ENCODE peak calls at places on chromosome 16, in five cellular contexts. Z is stimulated activated CD8-positive, alpha-beta memory T cell treated with anti-CD3 and anti-CD28 coated beads, Interleukin-12 subunit alpha, Interleukin-12 subunit beta, amount 100 ng/mL, for 1 hour; X is activated T-helper 2 cell treated with anti-CD3 and anti-CD28 coated beads, Interferon-gamma antibody, Interleukin-2, Interleukin-4, amounts not matched to agents 10 μg/mL and 5 μg/mL and 100 μg/mL, durations not matched to agents 14 hours and 24 hours and 36 hours; U is fibroblast of pulmonary artery; J is erythroblast. N is an unnamed sample.

GRCh38 chr16:57087003-57087402 is 5.4 kb upstream of the CPNE2 start:
- DNase-seq in U (no peak), Z (no peak), J (no peak), X (no peak), N (no peak)

GRCh38 chr16:82756283-82756599 is 129.5 kb downstream of the CDH13 start:
- DNase-seq in J (no peak), X (no peak), U (peak), Z (no peak), N (no peak)

GRCh38 chr16:85658504-85659326 is 30.0 kb downstream of the GINS2 start:
- DNase-seq in Z (no peak), X (no peak), U (no peak), J (no peak), N (no peak)

GRCh38 chr16:17296412-17296811 is 174.3 kb downstream of the XYLT1 start:
- DNase-seq in U (no peak), J (no peak), X (no peak), Z (no peak), N (no peak)

GRCh38 chr16:84396537-84397008 is 28.2 kb downstream of the ATP2C2 start:
- DNase-seq in Z (no peak), U (no peak), X (no peak), J (no peak), N (no peak)

GRCh38 chr16:57485091-57485915 is 990 bp downstream of the DOK4 start:
- DNase-seq in X (no peak), U (no peak), J (no peak), Z (no peak), N (no peak)

GRCh38 chr16:72042157-72042660 is 12.1 kb upstream of the HP start:
- DNase-seq in J (no peak), X (no peak), U (no peak), Z (no peak), N (no peak)

GRCh38 chr16:46908540-46909372 is 24.6 kb downstream of the GPT2 start:
- DNase-seq in J (peak), U (peak), X (peak), Z (peak), N (peak)

GRCh38 chr16:11234884-11235702 is 20.9 kb downstream of the SOCS1 start:
- DNase-seq in J (no peak), Z (no peak), X (no peak), U (no peak), N (no peak)

GRCh38 chr16:69941251-69942098 is 9.7 kb upstream of the CLEC18A start:
- DNase-seq in X (no peak), J (no peak), Z (no peak), U (no peak), N (no peak)

GRCh38 chr16:58418601-58419000 is 26.3 kb downstream of the GINS3 start:
- DNase-seq in Z (no peak), J (peak), X (no peak), U (peak), N (no peak)

GRCh38 chr16:2278956-2279800 is 11.3 kb upstream of the RNPS1 start:
- DNase-seq in X (no peak), Z (no peak), J (no peak), U (no peak), N (no peak)

GRCh38 chr16:62638964-62639861 is 603.0 kb upstream of the CDH8 start:
- DNase-seq in X (no peak), Z (no peak), U (no peak), J (no peak), N (no peak)

GRCh38 chr16:8850279-8850885 is 18.4 kb downstream of the CARHSP1 start:
- DNase-seq in U (peak), Z (no peak), J (no peak), X (no peak), N (no peak)

GRCh38 chr16:740764-741505 is at the start of gene CIAO3:
- DNase-seq in X (peak), U (peak), Z (peak), J (peak), N (peak)

GRCh38 chr16:85365120-85365519 is 248.0 kb upstream of the GSE1 start:
- DNase-seq in J (no peak), U (no peak), X (no peak), Z (no peak), N (no peak)

GRCh38 chr16:931171-931570 is 39.6 kb downstream of the LMF1 start:
- DNase-seq in Z (no peak), U (no peak), J (no peak), X (no peak), N (no peak)

GRCh38 chr16:8886593-8887437 is 4.7 kb downstream of the LITAFD start:
- DNase-seq in U (no peak), Z (no peak), X (no peak), J (no peak), N (no peak)

GRCh38 chr16:30004424-30004776 is 6.4 kb downstream of the DOC2A start:
- DNase-seq in X (no peak), U (no peak), Z (no peak), J (no peak), N (no peak)

GRCh38 chr16:77212736-77213541 is 13.7 kb downstream of the SYCE1L start:
- DNase-seq in X (peak), U (peak), J (peak), Z (peak), N (peak)

GRCh38 chr16:84508502-84508901 is 4.0 kb upstream of the MEAK7 start:
- DNase-seq in X (peak), U (no peak), J (no peak), Z (no peak), N (no peak)

N was measured in stimulated activated CD4-positive, alpha-beta T cell treated with anti-CD3 and anti-CD28 coated beads, Interleukin-12 subunit alpha, Interleukin-12 subunit beta, amount 100 ng/mL, for 4 hours.